ENCODE peak calls at places on chromosomes 12 and 14, in five cellular contexts. H, O, B, L and P are unnamed samples.

GRCh38 chr14:84409435-84409834 is 1120.5 kb upstream of the FLRT2 start:
- DNase-seq in H (no peak), O (no peak), B (no peak), L (no peak), P (no peak)

GRCh38 chr12:116480210-116480818 is 78.9 kb upstream of the MAP1LC3B2 start:
- DNase-seq in H (no peak), O (no peak), B (no peak), L (no peak), P (no peak)

GRCh38 chr12:96514328-96514727 is 25.0 kb downstream of the CFAP54 start:
- DNase-seq in H (no peak), O (no peak), B (no peak), L (no peak), P (no peak)

GRCh38 chr12:79782197-79782890 is 91.6 kb upstream of the PAWR start:
- DNase-seq in H (no peak), O (no peak), B (no peak), L (no peak), P (no peak)

GRCh38 chr12:57735952-57736742 is 2.4 kb downstream of the AGAP2 start:
- DNase-seq in H (peak; percentile 48), O (no peak), B (no peak), L (no peak), P (no peak)

GRCh38 chr12:82530394-82530793 is 156.3 kb upstream of the TMTC2 start:
- DNase-seq in H (no peak), O (no peak), B (no peak), L (no peak), P (no peak)

GRCh38 chr14:72883109-72883508 is 10.8 kb downstream of the DPF3 start:
- DNase-seq in H (no peak), O (no peak), B (no peak), L (no peak), P (no peak)

GRCh38 chr14:84254205-84254788 is 1275.6 kb upstream of the FLRT2 start:
- DNase-seq in H (no peak), O (no peak), B (no peak), L (no peak), P (peak; percentile 27)

GRCh38 chr12:120314220-120314619 is 12.1 kb downstream of the SIRT4 start:
- DNase-seq in H (peak; percentile 23), O (peak; percentile 36), B (no peak), L (peak; percentile 7), P (no peak)